ENCODE peak calls at places on chromosomes 5 and 9, in seven cellular contexts. One of them, this sample, is unnamed.

GRCh38 chr5:7668161-7668560 is 182.8 kb downstream of the CFAP90 start:
- DNase-seq in hepatocyte: no peak
- DNase-seq in neural progenitor cell: no peak
- DNase-seq in GM23248: no peak
- DNase-seq in HCT116: no peak
- DNase-seq in GM12878: no peak
- DNase-seq in GM23338: no peak
- DNase-seq in this sample: no peak

GRCh38 chr9:34123682-34124081 is 2.8 kb downstream of the DCAF12 start:
- DNase-seq in hepatocyte: no peak
- DNase-seq in neural progenitor cell: no peak
- DNase-seq in GM23248: no peak
- DNase-seq in HCT116: no peak
- DNase-seq in GM12878: peak
- DNase-seq in GM23338: no peak
- DNase-seq in this sample: no peak

GRCh38 chr5:33601881-33602280 is 161.1 kb downstream of the TARS1 start:
- DNase-seq in hepatocyte: peak
- DNase-seq in neural progenitor cell: peak
- DNase-seq in GM23248: no peak
- DNase-seq in HCT116: no peak
- DNase-seq in GM12878: no peak
- DNase-seq in GM23338: peak
- DNase-seq in this sample: peak

GRCh38 chr9:34322899-34323591 is 6.0 kb downstream of the KIF24 start:
- DNase-seq in hepatocyte: no peak
- DNase-seq in neural progenitor cell: no peak
- DNase-seq in GM23248: no peak
- DNase-seq in HCT116: no peak
- DNase-seq in GM12878: no peak
- DNase-seq in GM23338: no peak
- DNase-seq in this sample: no peak

GRCh38 chr9:85895685-85896084 is 45.3 kb upstream of the NAA35 start:
- DNase-seq in hepatocyte: no peak
- DNase-seq in neural progenitor cell: no peak
- DNase-seq in GM23248: no peak
- DNase-seq in HCT116: no peak
- DNase-seq in GM12878: no peak
- DNase-seq in GM23338: no peak
- DNase-seq in this sample: no peak

GRCh38 chr5:146007270-146007669 is 70.9 kb downstream of the SH3RF2 start:
- DNase-seq in hepatocyte: peak
- DNase-seq in neural progenitor cell: no peak
- DNase-seq in GM23248: peak
- DNase-seq in HCT116: peak
- DNase-seq in GM12878: no peak
- DNase-seq in GM23338: peak
- DNase-seq in this sample: peak

GRCh38 chr9:131307974-131308373 is 18.5 kb downstream of the PLPP7 start:
- DNase-seq in hepatocyte: no peak
- DNase-seq in neural progenitor cell: no peak
- DNase-seq in GM23248: no peak
- DNase-seq in HCT116: no peak
- DNase-seq in GM12878: no peak
- DNase-seq in GM23338: no peak
- DNase-seq in this sample: no peak

GRCh38 chr5:72937517-72938061 is 18.3 kb upstream of the FCHO2 start:
- DNase-seq in hepatocyte: no peak
- DNase-seq in neural progenitor cell: no peak
- DNase-seq in GM23248: no peak
- DNase-seq in HCT116: no peak
- DNase-seq in GM12878: no peak
- DNase-seq in GM23338: no peak
- DNase-seq in this sample: no peak

GRCh38 chr5:86463339-86463738 is 154.4 kb upstream of the COX7C start:
- DNase-seq in hepatocyte: peak
- DNase-seq in neural progenitor cell: peak
- DNase-seq in GM23248: no peak
- DNase-seq in HCT116: no peak
- DNase-seq in GM12878: no peak
- DNase-seq in GM23338: peak
- DNase-seq in this sample: no peak

GRCh38 chr9:115373000-115373709 is 255.2 kb upstream of the TNC start:
- DNase-seq in hepatocyte: peak
- DNase-seq in neural progenitor cell: no peak
- DNase-seq in GM23248: peak
- DNase-seq in HCT116: peak
- DNase-seq in GM12878: peak
- DNase-seq in GM23338: no peak
- DNase-seq in this sample: peak

GRCh38 chr9:89753472-89754055 is 148.8 kb downstream of the GADD45G start:
- DNase-seq in hepatocyte: no peak
- DNase-seq in neural progenitor cell: no peak
- DNase-seq in GM23248: no peak
- DNase-seq in HCT116: no peak
- DNase-seq in GM12878: no peak
- DNase-seq in GM23338: no peak
- DNase-seq in this sample: no peak

GRCh38 chr9:6869081-6869948 is 111.5 kb downstream of the KDM4C start:
- DNase-seq in hepatocyte: no peak
- DNase-seq in neural progenitor cell: no peak
- DNase-seq in GM23248: no peak
- DNase-seq in HCT116: no peak
- DNase-seq in GM12878: no peak
- DNase-seq in GM23338: peak
- DNase-seq in this sample: no peak

GRCh38 chr9:118782790-118783463 is 586.3 kb downstream of the BRINP1 start:
- DNase-seq in hepatocyte: no peak
- DNase-seq in neural progenitor cell: no peak
- DNase-seq in GM23248: peak
- DNase-seq in HCT116: no peak
- DNase-seq in GM12878: no peak
- DNase-seq in GM23338: no peak
- DNase-seq in this sample: no peak

GRCh38 chr5:143400541-143401252 is 2.8 kb downstream of the NR3C1 start:
- DNase-seq in hepatocyte: no peak
- DNase-seq in neural progenitor cell: peak
- DNase-seq in GM23248: peak
- DNase-seq in HCT116: no peak
- DNase-seq in GM12878: no peak
- DNase-seq in GM23338: no peak
- DNase-seq in this sample: peak

GRCh38 chr9:7676757-7677156 is 122.8 kb downstream of the DMAC1 start:
- DNase-seq in hepatocyte: no peak
- DNase-seq in neural progenitor cell: no peak
- DNase-seq in GM23248: no peak
- DNase-seq in HCT116: no peak
- DNase-seq in GM12878: no peak
- DNase-seq in GM23338: no peak
- DNase-seq in this sample: no peak

GRCh38 chr9:96450613-96451544 is 910 bp downstream of the HABP4 start:
- DNase-seq in hepatocyte: peak
- DNase-seq in neural progenitor cell: peak
- DNase-seq in GM23248: peak
- DNase-seq in HCT116: no peak
- DNase-seq in GM12878: no peak
- DNase-seq in GM23338: peak
- DNase-seq in this sample: peak

GRCh38 chr5:128782446-128782845 is 182.8 kb upstream of the SLC27A6 start:
- DNase-seq in hepatocyte: no peak
- DNase-seq in neural progenitor cell: no peak
- DNase-seq in GM23248: peak
- DNase-seq in HCT116: peak
- DNase-seq in GM12878: no peak
- DNase-seq in GM23338: no peak
- DNase-seq in this sample: peak

GRCh38 chr5:57298985-57299491 is 125.2 kb downstream of the GPBP1 start:
- DNase-seq in hepatocyte: peak
- DNase-seq in neural progenitor cell: peak
- DNase-seq in GM23248: peak
- DNase-seq in HCT116: peak
- DNase-seq in GM12878: peak
- DNase-seq in GM23338: peak
- DNase-seq in this sample: peak

GRCh38 chr5:37889612-37890317 is 49.9 kb upstream of the GDNF start:
- DNase-seq in hepatocyte: no peak
- DNase-seq in neural progenitor cell: no peak
- DNase-seq in GM23248: peak
- DNase-seq in HCT116: peak
- DNase-seq in GM12878: no peak
- DNase-seq in GM23338: no peak
- DNase-seq in this sample: peak

GRCh38 chr5:138273834-138274188 is 610 bp downstream of the GFRA3 start:
- DNase-seq in hepatocyte: no peak
- DNase-seq in neural progenitor cell: no peak
- DNase-seq in GM23248: no peak
- DNase-seq in HCT116: no peak
- DNase-seq in GM12878: no peak
- DNase-seq in GM23338: no peak
- DNase-seq in this sample: no peak

GRCh38 chr5:138275895-138276294 is 1.5 kb upstream of the GFRA3 start:
- DNase-seq in hepatocyte: no peak
- DNase-seq in neural progenitor cell: no peak
- DNase-seq in GM23248: no peak
- DNase-seq in HCT116: no peak
- DNase-seq in GM12878: no peak
- DNase-seq in GM23338: no peak
- DNase-seq in this sample: no peak

GRCh38 chr5:138272681-138273080 is 1.7 kb downstream of the GFRA3 start:
- DNase-seq in hepatocyte: no peak
- DNase-seq in neural progenitor cell: no peak
- DNase-seq in GM23248: no peak
- DNase-seq in HCT116: no peak
- DNase-seq in GM12878: no peak
- DNase-seq in GM23338: no peak
- DNase-seq in this sample: no peak

GRCh38 chr5:138275379-138275782 is 960 bp upstream of the GFRA3 start:
- DNase-seq in hepatocyte: peak
- DNase-seq in neural progenitor cell: no peak
- DNase-seq in GM23248: no peak
- DNase-seq in HCT116: no peak
- DNase-seq in GM12878: no peak
- DNase-seq in GM23338: peak
- DNase-seq in this sample: no peak

DNA sequence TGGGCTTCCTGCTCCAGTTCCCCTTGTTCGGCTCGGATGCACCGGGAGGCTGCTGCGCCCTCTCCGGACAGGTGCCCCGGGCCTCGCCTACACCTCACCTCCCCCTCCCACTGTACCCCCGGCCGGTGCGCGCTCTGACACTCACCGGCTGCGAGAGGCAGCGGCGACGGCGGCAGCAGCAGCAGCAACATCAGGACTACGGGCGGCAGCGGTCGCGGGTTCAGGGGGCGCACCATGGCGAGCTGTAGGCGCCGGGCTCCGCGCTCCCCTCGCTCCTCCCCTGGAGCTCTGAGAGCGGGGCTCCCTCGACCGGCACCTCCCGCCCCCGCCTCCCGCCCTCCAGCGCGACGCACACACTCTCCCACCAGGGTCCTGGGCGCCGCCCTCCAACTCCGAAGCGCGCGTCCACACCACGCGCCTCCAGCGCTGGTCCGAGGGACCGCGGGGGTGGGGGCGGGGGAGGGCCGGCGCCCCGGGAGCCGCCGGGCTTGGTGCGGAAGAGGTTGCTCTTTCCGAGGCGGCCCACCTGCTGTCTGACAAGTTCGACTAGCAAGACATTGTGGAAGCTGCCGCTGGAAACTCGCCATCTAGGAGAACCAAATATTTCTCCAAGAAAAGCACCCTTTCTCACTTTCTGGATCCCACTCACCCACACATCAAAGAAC is at the start of gene GFRA3:
- DNase-seq in hepatocyte: peak
- DNase-seq in neural progenitor cell: peak
- DNase-seq in GM23248: peak
- DNase-seq in HCT116: no peak
- DNase-seq in GM12878: no peak
- DNase-seq in GM23338: peak
- DNase-seq in this sample: no peak
- TF ChIP-seq EZH2 in hepatocyte: no peak
- TF ChIP-seq EZH2 in neural progenitor cell: peak
- TF ChIP-seq EZH2 in GM23248: no peak
- TF ChIP-seq EZH2 in HCT116: no peak
- TF ChIP-seq EZH2 in GM12878: no peak
- TF ChIP-seq EZH2 in GM23338: no peak
- TF ChIP-seq EZH2 in this sample: no peak

GRCh38 chr5:77210091-77211012 is at the start of gene PDE8B:
- DNase-seq in hepatocyte: peak
- DNase-seq in neural progenitor cell: peak
- DNase-seq in GM23248: peak
- DNase-seq in HCT116: no peak
- DNase-seq in GM12878: no peak
- DNase-seq in GM23338: peak
- DNase-seq in this sample: no peak
- TF ChIP-seq EZH2 in hepatocyte: no peak
- TF ChIP-seq EZH2 in neural progenitor cell: peak
- TF ChIP-seq EZH2 in GM23248: peak
- TF ChIP-seq EZH2 in HCT116: no peak
- TF ChIP-seq EZH2 in GM12878: no peak
- TF ChIP-seq EZH2 in GM23338: no peak
- TF ChIP-seq EZH2 in this sample: peak

DNA sequence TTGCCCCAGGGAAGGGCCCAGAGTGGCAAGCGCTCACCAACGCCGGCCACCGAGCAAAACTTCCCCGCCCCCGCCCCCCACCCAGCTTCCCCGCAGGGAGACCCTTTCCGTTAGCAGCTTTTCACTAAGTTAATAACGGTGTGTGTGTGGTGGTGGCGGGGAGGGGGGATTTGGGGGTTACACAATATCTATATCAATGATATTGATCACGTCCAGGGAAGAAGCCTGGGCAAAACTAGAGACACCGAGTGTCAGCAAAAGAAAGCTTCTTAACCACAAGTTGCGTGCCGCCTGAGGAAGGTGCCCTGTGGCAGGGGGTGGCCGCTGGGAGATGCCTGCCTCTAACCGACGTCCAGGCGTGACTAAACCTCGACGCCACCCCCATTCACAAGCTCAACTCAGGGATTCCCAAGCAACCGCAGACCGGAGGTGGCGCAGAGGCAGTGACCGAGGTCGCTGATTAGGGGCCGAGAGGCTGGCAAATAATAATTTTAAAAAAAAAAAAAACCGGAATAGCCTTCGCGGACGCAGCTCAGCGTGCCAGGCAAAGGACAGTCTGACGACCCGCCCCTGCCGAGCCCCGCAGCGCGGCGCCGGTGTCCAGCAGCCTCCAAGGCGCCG is 222.5 kb downstream of the MEF2C start:
- DNase-seq in hepatocyte: no peak
- DNase-seq in neural progenitor cell: peak
- DNase-seq in GM23248: peak
- DNase-seq in HCT116: peak
- DNase-seq in GM12878: no peak
- DNase-seq in GM23338: peak
- DNase-seq in this sample: peak
- TF ChIP-seq EZH2 in hepatocyte: no peak
- TF ChIP-seq EZH2 in neural progenitor cell: no peak
- TF ChIP-seq EZH2 in GM23248: no peak
- TF ChIP-seq EZH2 in HCT116: no peak
- TF ChIP-seq EZH2 in GM12878: no peak
- TF ChIP-seq EZH2 in GM23338: no peak
- TF ChIP-seq EZH2 in this sample: no peak

GRCh38 chr5:943201-943873 is 50.7 kb downstream of the TRIP13 start:
- DNase-seq in hepatocyte: no peak
- DNase-seq in neural progenitor cell: no peak
- DNase-seq in GM23248: no peak
- DNase-seq in HCT116: no peak
- DNase-seq in GM12878: no peak
- DNase-seq in GM23338: no peak
- DNase-seq in this sample: no peak
- TF ChIP-seq EZH2 in hepatocyte: no peak
- TF ChIP-seq EZH2 in neural progenitor cell: no peak
- TF ChIP-seq EZH2 in GM23248: no peak
- TF ChIP-seq EZH2 in HCT116: no peak
- TF ChIP-seq EZH2 in GM12878: no peak
- TF ChIP-seq EZH2 in GM23338: no peak
- TF ChIP-seq EZH2 in this sample: no peak

This sample was measured in astrocyte.